ENCODE peak calls at places on chromosomes 6 and 20, in six cellular contexts. E is MM.1S, J is tibial artery, C is ovary, B is lung, U is mucosa of descending colon. V is an unnamed sample.

GRCh38 chr6:11460837-11461661 is 76.5 kb upstream of the TMEM170B start:
- DNase-seq in E (peak; percentile 57), J (no peak), C (no peak), B (no peak), U (no peak), V (no peak)

GRCh38 chr20:10412591-10413408 is 21.2 kb downstream of the MKKS start:
- DNase-seq in E (no peak), J (no peak), C (no peak), B (no peak), U (no peak), V (no peak)

GRCh38 chr6:163943647-163944395 is 529.3 kb downstream of the QKI start:
- DNase-seq in E (no peak), J (no peak), C (no peak), B (no peak), U (no peak), V (no peak)

GRCh38 chr6:72974276-72974675 is 251.0 kb downstream of the KHDC1L start:
- DNase-seq in E (no peak), J (no peak), C (no peak), B (no peak), U (no peak), V (no peak)

GRCh38 chr6:378090-378957 is 13.2 kb upstream of the IRF4 start:
- DNase-seq in E (no peak), J (no peak), C (no peak), B (no peak), U (no peak), V (no peak)

GRCh38 chr6:156840136-156840535 is 63.0 kb downstream of the ARID1B start:
- DNase-seq in E (no peak), J (no peak), C (no peak), B (no peak), U (no peak), V (no peak)

GRCh38 chr20:24873015-24873620 is 76.0 kb upstream of the CST7 start:
- DNase-seq in E (no peak), J (no peak), C (no peak), B (peak; percentile 18), U (no peak), V (no peak)

GRCh38 chr6:134593442-134593841 is 275.5 kb upstream of the SGK1 start:
- DNase-seq in E (no peak), J (no peak), C (no peak), B (no peak), U (no peak), V (peak; percentile 9)

GRCh38 chr20:44776977-44777376 is 31.3 kb downstream of the KCNK15 start:
- DNase-seq in E (peak; percentile 35), J (no peak), C (no peak), B (no peak), U (no peak), V (no peak)

GRCh38 chr6:105675715-105676397 is 273.0 kb upstream of the PREP start:
- DNase-seq in E (no peak), J (no peak), C (no peak), B (no peak), U (no peak), V (no peak)

GRCh38 chr20:45951925-45952834 is 17.7 kb downstream of the PCIF1 start:
- DNase-seq in E (no peak), J (no peak), C (no peak), B (no peak), U (no peak), V (no peak)

GRCh38 chr20:23727016-23727415 is 23.7 kb downstream of the CST1 start:
- DNase-seq in E (no peak), J (no peak), C (no peak), B (no peak), U (no peak), V (no peak)

GRCh38 chr6:156689656-156690055 is 87.5 kb upstream of the ARID1B start:
- DNase-seq in E (no peak), J (no peak), C (no peak), B (no peak), U (no peak), V (peak; percentile 57)

GRCh38 chr6:123830110-123830509 is 26.4 kb downstream of the NKAIN2 start:
- DNase-seq in E (no peak), J (no peak), C (no peak), B (no peak), U (no peak), V (no peak)

GRCh38 chr6:1496836-1497592 is 107.6 kb downstream of the FOXF2 start:
- DNase-seq in E (no peak), J (no peak), C (no peak), B (no peak), U (no peak), V (no peak)

GRCh38 chr6:6730831-6731230 is 142.3 kb downstream of the LY86 start:
- DNase-seq in E (no peak), J (no peak), C (no peak), B (no peak), U (no peak), V (no peak)

DNA sequence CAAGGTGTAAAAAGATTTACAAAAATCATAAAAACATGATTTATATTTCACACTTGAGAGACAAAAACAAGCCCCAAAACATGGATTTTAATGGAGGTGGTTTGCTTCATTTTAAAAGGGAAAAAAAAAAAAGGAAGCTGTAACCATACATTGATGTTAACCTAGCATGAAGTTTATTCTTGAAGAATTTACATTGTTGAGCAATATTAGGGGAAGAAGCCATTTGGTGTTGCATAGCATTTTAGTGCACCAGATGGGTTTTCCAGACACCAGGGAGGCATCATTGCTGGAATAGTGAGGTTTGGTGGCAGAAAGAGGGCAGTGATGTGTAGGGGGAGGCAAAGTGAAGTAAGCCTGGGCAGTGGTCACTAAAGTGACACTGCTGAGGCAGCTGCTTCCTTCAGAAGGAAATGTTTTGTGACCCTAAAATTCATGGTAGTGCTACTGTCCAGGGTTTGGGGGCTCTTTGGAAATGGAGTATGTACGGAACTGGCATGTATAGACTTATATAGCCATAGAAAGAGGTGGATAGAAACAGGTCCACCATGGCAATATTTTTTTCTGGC is 2.5 kb downstream of the TOMM6 start:
- DNase-seq in E (no peak), J (no peak), C (no peak), B (no peak), U (no peak), V (no peak)
- H3K36me3 ChIP-seq in E (no peaks in the 10 kb centered on the region), J (peaks cover 8% of the 10 kb centered on the region), C (no peaks in the 10 kb centered on the region), B (peaks cover 8% of the 10 kb centered on the region), U (no peaks in the 10 kb centered on the region), V (peaks cover 6% of the 10 kb centered on the region)

GRCh38 chr6:43524483-43524961 is 7.6 kb downstream of the POLR1C start:
- DNase-seq in E (no peak), J (no peak), C (no peak), B (no peak), U (no peak), V (no peak)
- H3K36me3 ChIP-seq in E (peaks cover 15% of the 10 kb centered on the region), J (peaks cover 59% of the 10 kb centered on the region), C (no peaks in the 10 kb centered on the region), B (peaks cover 74% of the 10 kb centered on the region), U (peaks cover under 1% of the 10 kb centered on the region), V (peaks cover 9% of the 10 kb centered on the region)

DNA sequence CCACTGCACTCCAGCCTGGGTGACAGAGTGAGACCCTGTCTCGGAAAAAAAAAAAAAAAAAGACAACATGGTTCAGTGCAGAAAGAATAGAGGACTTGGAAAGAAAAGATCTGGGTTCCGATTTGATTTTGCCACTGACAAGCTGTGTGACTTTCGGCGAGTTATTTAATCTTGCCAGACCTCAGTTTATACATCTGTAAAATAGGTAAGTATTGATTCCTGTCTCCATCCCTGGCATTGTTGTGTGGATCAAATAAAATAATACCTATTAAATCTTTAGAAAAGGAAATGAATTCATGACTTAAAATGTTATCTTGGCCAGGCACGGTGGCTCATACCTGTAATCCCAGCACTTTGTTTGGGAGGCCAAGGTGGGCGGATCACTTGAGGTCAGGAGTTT is 7.0 kb downstream of the ITCH start:
- DNase-seq in E (no peak), J (no peak), C (no peak), B (no peak), U (no peak), V (no peak)
- H3K36me3 ChIP-seq in E (peaks cover 6% of the 10 kb centered on the region), J (peaks cover 14% of the 10 kb centered on the region), C (no peaks in the 10 kb centered on the region), B (peaks cover 12% of the 10 kb centered on the region), U (peaks cover 13% of the 10 kb centered on the region), V (no peaks in the 10 kb centered on the region)

DNA sequence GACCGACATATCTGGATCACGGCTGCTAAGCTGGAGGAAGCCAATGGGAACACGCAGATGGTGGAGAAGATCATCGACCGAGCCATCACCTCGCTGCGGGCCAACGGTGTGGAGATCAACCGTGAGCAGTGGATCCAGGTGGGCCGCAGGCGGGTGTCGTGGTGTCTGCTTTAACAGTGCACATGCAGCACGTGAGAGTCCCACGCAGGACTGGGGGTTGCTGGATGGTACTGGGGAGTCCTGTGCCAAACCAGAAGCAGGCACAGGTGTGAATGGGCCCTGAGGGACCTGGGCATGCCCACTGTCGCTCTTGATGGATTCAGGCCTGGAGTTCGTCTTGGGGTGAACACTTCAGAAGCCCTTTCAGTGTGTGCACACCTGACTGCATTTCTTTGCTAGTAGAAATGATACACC is 24.6 kb upstream of the C20orf204 start:
- DNase-seq in E (no peak), J (no peak), C (no peak), B (no peak), U (no peak), V (no peak)
- H3K36me3 ChIP-seq in E (peaks cover 18% of the 10 kb centered on the region), J (peaks cover 60% of the 10 kb centered on the region), C (no peaks in the 10 kb centered on the region), B (peaks cover 43% of the 10 kb centered on the region), U (peaks cover 19% of the 10 kb centered on the region), V (peaks cover 13% of the 10 kb centered on the region)

GRCh38 chr6:30180145-30180544 is 16.8 kb downstream of the TRIM15 start:
- DNase-seq in E (no peak), J (no peak), C (no peak), B (no peak), U (no peak), V (no peak)

GRCh38 chr6:30188541-30188940 is 24.7 kb downstream of the TRIM26 start:
- DNase-seq in E (no peak), J (no peak), C (no peak), B (no peak), U (no peak), V (no peak)

GRCh38 chr6:30184417-30185031 is 21.2 kb downstream of the TRIM15 start:
- DNase-seq in E (no peak), J (no peak), C (no peak), B (no peak), U (no peak), V (no peak)

DNA sequence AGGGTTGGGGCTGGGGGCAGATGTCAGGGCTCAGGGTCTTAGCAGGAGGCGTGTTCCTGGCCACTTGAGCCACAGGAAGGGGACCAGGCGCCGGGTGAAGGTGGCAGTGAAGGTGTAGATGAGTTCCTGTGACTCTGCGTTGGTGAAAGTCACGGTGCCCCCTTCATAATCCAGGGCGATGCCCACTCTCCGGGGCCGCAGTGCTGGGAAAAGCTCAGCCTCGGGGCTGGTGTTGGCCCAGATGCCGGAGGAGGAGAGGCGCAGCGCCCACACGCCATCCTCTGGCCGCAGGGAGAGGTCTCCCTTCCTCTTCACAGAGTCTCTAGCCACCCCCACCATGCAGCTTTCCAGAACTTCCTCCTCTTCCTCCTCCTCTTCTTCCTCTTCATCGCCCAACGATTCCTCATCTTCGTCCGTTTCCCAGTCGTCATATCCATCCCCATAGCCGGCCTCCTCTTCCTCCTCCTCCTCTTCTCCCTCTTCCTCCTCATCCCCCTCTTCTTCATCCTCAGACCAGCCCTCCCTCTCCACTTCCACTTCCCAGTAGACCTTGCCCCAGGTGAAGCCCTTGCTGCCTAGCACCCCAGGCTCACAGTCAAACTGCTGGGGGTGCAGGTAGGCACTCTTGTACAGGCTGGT is 22.6 kb downstream of the TRIM15 start:
- DNase-seq in E (no peak), J (no peak), C (no peak), B (no peak), U (no peak), V (no peak)
- H3K36me3 ChIP-seq in E (peaks cover 3% of the 10 kb centered on the region), J (peaks cover 36% of the 10 kb centered on the region), C (no peaks in the 10 kb centered on the region), B (peaks cover 43% of the 10 kb centered on the region), U (peaks cover 10% of the 10 kb centered on the region), V (peaks cover 25% of the 10 kb centered on the region)

GRCh38 chr6:31510007-31510406 is 12.1 kb downstream of the MICB start:
- DNase-seq in E (no peak), J (no peak), C (no peak), B (no peak), U (no peak), V (no peak)
- H3K36me3 ChIP-seq in E (no peaks in the 10 kb centered on the region), J (no peaks in the 10 kb centered on the region), C (no peaks in the 10 kb centered on the region), B (peaks cover 28% of the 10 kb centered on the region), U (no peaks in the 10 kb centered on the region), V (no peaks in the 10 kb centered on the region)

V was measured in body of pancreas.